ENCODE peak calls at places on chromosomes 3 and 15, in eight cellular contexts. One of them, this sample, is unnamed.

GRCh38 chr3:186241910-186242821 is 119.9 kb downstream of the DGKG start:
- DNase-seq in astrocyte of the spinal cord: peak
- DNase-seq in substantia nigra: peak
- DNase-seq in lung: peak
- DNase-seq in HFF-Myc: no peak
- DNase-seq in EH: peak
- DNase-seq in C1 segment of cervical spinal cord: peak
- DNase-seq in AG04449: no peak
- DNase-seq in this sample: peak

GRCh38 chr3:137150825-137151224 is 193.0 kb downstream of the IL20RB start:
- DNase-seq in astrocyte of the spinal cord: no peak
- DNase-seq in substantia nigra: no peak
- DNase-seq in lung: no peak
- DNase-seq in HFF-Myc: no peak
- DNase-seq in EH: no peak
- DNase-seq in C1 segment of cervical spinal cord: no peak
- DNase-seq in AG04449: no peak
- DNase-seq in this sample: no peak

GRCh38 chr3:63847718-63848450 is 15.7 kb downstream of the THOC7 start:
- DNase-seq in astrocyte of the spinal cord: no peak
- DNase-seq in substantia nigra: no peak
- DNase-seq in lung: no peak
- DNase-seq in HFF-Myc: no peak
- DNase-seq in EH: no peak
- DNase-seq in C1 segment of cervical spinal cord: no peak
- DNase-seq in AG04449: no peak
- DNase-seq in this sample: no peak

GRCh38 chr3:108090066-108090700 is 648 bp downstream of the CD47 start:
- DNase-seq in astrocyte of the spinal cord: peak
- DNase-seq in substantia nigra: peak
- DNase-seq in lung: peak
- DNase-seq in HFF-Myc: no peak
- DNase-seq in EH: peak
- DNase-seq in C1 segment of cervical spinal cord: peak
- DNase-seq in AG04449: no peak
- DNase-seq in this sample: peak

GRCh38 chr15:48582472-48583235 is 62.9 kb downstream of the FBN1 start:
- DNase-seq in astrocyte of the spinal cord: peak
- DNase-seq in substantia nigra: no peak
- DNase-seq in lung: no peak
- DNase-seq in HFF-Myc: no peak
- DNase-seq in EH: peak
- DNase-seq in C1 segment of cervical spinal cord: no peak
- DNase-seq in AG04449: peak
- DNase-seq in this sample: peak

GRCh38 chr3:197960694-197961581 is 921 bp downstream of the LMLN start:
- DNase-seq in astrocyte of the spinal cord: no peak
- DNase-seq in substantia nigra: no peak
- DNase-seq in lung: no peak
- DNase-seq in HFF-Myc: peak
- DNase-seq in EH: peak
- DNase-seq in C1 segment of cervical spinal cord: no peak
- DNase-seq in AG04449: no peak
- DNase-seq in this sample: peak

GRCh38 chr3:126971891-126972351 is 11.0 kb upstream of the PLXNA1 start:
- DNase-seq in astrocyte of the spinal cord: peak
- DNase-seq in substantia nigra: peak
- DNase-seq in lung: peak
- DNase-seq in HFF-Myc: no peak
- DNase-seq in EH: peak
- DNase-seq in C1 segment of cervical spinal cord: no peak
- DNase-seq in AG04449: no peak
- DNase-seq in this sample: peak

GRCh38 chr3:102512734-102513518 is 78.1 kb downstream of the ZPLD1 start:
- DNase-seq in astrocyte of the spinal cord: peak
- DNase-seq in substantia nigra: no peak
- DNase-seq in lung: no peak
- DNase-seq in HFF-Myc: no peak
- DNase-seq in EH: peak
- DNase-seq in C1 segment of cervical spinal cord: no peak
- DNase-seq in AG04449: no peak
- DNase-seq in this sample: peak

GRCh38 chr3:142863010-142863787 is 25.7 kb downstream of the PCOLCE2 start:
- DNase-seq in astrocyte of the spinal cord: peak
- DNase-seq in substantia nigra: no peak
- DNase-seq in lung: no peak
- DNase-seq in HFF-Myc: no peak
- DNase-seq in EH: peak
- DNase-seq in C1 segment of cervical spinal cord: no peak
- DNase-seq in AG04449: no peak
- DNase-seq in this sample: peak

GRCh38 chr3:17747184-17747889 is 4.9 kb upstream of the TBC1D5 start:
- DNase-seq in astrocyte of the spinal cord: no peak
- DNase-seq in substantia nigra: no peak
- DNase-seq in lung: no peak
- DNase-seq in HFF-Myc: no peak
- DNase-seq in EH: no peak
- DNase-seq in C1 segment of cervical spinal cord: no peak
- DNase-seq in AG04449: no peak
- DNase-seq in this sample: no peak

GRCh38 chr3:107988464-107989156 is 102.2 kb downstream of the CD47 start:
- DNase-seq in astrocyte of the spinal cord: peak
- DNase-seq in substantia nigra: no peak
- DNase-seq in lung: peak
- DNase-seq in HFF-Myc: peak
- DNase-seq in EH: peak
- DNase-seq in C1 segment of cervical spinal cord: no peak
- DNase-seq in AG04449: no peak
- DNase-seq in this sample: peak

GRCh38 chr3:8713901-8714759 is 19.5 kb upstream of the CAV3 start:
- DNase-seq in astrocyte of the spinal cord: no peak
- DNase-seq in substantia nigra: no peak
- DNase-seq in lung: no peak
- DNase-seq in HFF-Myc: no peak
- DNase-seq in EH: peak
- DNase-seq in C1 segment of cervical spinal cord: no peak
- DNase-seq in AG04449: no peak
- DNase-seq in this sample: peak

GRCh38 chr15:99438691-99439523 is 126.9 kb upstream of the MEF2A start:
- DNase-seq in astrocyte of the spinal cord: peak
- DNase-seq in substantia nigra: no peak
- DNase-seq in lung: no peak
- DNase-seq in HFF-Myc: no peak
- DNase-seq in EH: no peak
- DNase-seq in C1 segment of cervical spinal cord: no peak
- DNase-seq in AG04449: no peak
- DNase-seq in this sample: peak

GRCh38 chr15:56813995-56814394 is 80.7 kb upstream of the ZNF280D start:
- DNase-seq in astrocyte of the spinal cord: no peak
- DNase-seq in substantia nigra: no peak
- DNase-seq in lung: no peak
- DNase-seq in HFF-Myc: no peak
- DNase-seq in EH: peak
- DNase-seq in C1 segment of cervical spinal cord: no peak
- DNase-seq in AG04449: no peak
- DNase-seq in this sample: no peak

GRCh38 chr3:149494759-149495580 is 20.5 kb downstream of the TM4SF4 start:
- DNase-seq in astrocyte of the spinal cord: peak
- DNase-seq in substantia nigra: no peak
- DNase-seq in lung: no peak
- DNase-seq in HFF-Myc: no peak
- DNase-seq in EH: peak
- DNase-seq in C1 segment of cervical spinal cord: no peak
- DNase-seq in AG04449: peak
- DNase-seq in this sample: peak

GRCh38 chr3:46361408-46362283 is 7.7 kb downstream of the CCR2 start:
- DNase-seq in astrocyte of the spinal cord: no peak
- DNase-seq in substantia nigra: no peak
- DNase-seq in lung: no peak
- DNase-seq in HFF-Myc: no peak
- DNase-seq in EH: peak
- DNase-seq in C1 segment of cervical spinal cord: no peak
- DNase-seq in AG04449: no peak
- DNase-seq in this sample: no peak

GRCh38 chr3:128416578-128417150 is 50.0 kb downstream of the DNAJB8 start:
- DNase-seq in astrocyte of the spinal cord: peak
- DNase-seq in substantia nigra: no peak
- DNase-seq in lung: no peak
- DNase-seq in HFF-Myc: no peak
- DNase-seq in EH: peak
- DNase-seq in C1 segment of cervical spinal cord: no peak
- DNase-seq in AG04449: peak
- DNase-seq in this sample: peak

GRCh38 chr3:43161684-43162512 is 56.0 kb upstream of the POMGNT2 start:
- DNase-seq in astrocyte of the spinal cord: peak
- DNase-seq in substantia nigra: no peak
- DNase-seq in lung: no peak
- DNase-seq in HFF-Myc: no peak
- DNase-seq in EH: peak
- DNase-seq in C1 segment of cervical spinal cord: peak
- DNase-seq in AG04449: peak
- DNase-seq in this sample: peak

GRCh38 chr3:177982034-177982433 is 554.2 kb upstream of the KCNMB2 start:
- DNase-seq in astrocyte of the spinal cord: peak
- DNase-seq in substantia nigra: no peak
- DNase-seq in lung: no peak
- DNase-seq in HFF-Myc: no peak
- DNase-seq in EH: peak
- DNase-seq in C1 segment of cervical spinal cord: no peak
- DNase-seq in AG04449: no peak
- DNase-seq in this sample: peak

GRCh38 chr3:12963184-12963868 is 109.9 kb downstream of the IQSEC1 start:
- DNase-seq in astrocyte of the spinal cord: no peak
- DNase-seq in substantia nigra: no peak
- DNase-seq in lung: no peak
- DNase-seq in HFF-Myc: no peak
- DNase-seq in EH: no peak
- DNase-seq in C1 segment of cervical spinal cord: no peak
- DNase-seq in AG04449: no peak
- DNase-seq in this sample: no peak

GRCh38 chr3:95037927-95038326 is 975.1 kb downstream of the NSUN3 start:
- DNase-seq in astrocyte of the spinal cord: no peak
- DNase-seq in substantia nigra: no peak
- DNase-seq in lung: no peak
- DNase-seq in HFF-Myc: no peak
- DNase-seq in EH: no peak
- DNase-seq in C1 segment of cervical spinal cord: no peak
- DNase-seq in AG04449: no peak
- DNase-seq in this sample: no peak

GRCh38 chr3:138230525-138230924 is 43.4 kb downstream of the ARMC8 start:
- DNase-seq in astrocyte of the spinal cord: peak
- DNase-seq in substantia nigra: no peak
- DNase-seq in lung: no peak
- DNase-seq in HFF-Myc: no peak
- DNase-seq in EH: peak
- DNase-seq in C1 segment of cervical spinal cord: no peak
- DNase-seq in AG04449: peak
- DNase-seq in this sample: peak

GRCh38 chr3:47652142-47652541 is 73.5 kb upstream of the CSPG5 start:
- DNase-seq in astrocyte of the spinal cord: no peak
- DNase-seq in substantia nigra: no peak
- DNase-seq in lung: no peak
- DNase-seq in HFF-Myc: no peak
- DNase-seq in EH: no peak
- DNase-seq in C1 segment of cervical spinal cord: no peak
- DNase-seq in AG04449: no peak
- DNase-seq in this sample: no peak

GRCh38 chr3:53473422-53473821 is 21.0 kb upstream of the CACNA1D start:
- DNase-seq in astrocyte of the spinal cord: no peak
- DNase-seq in substantia nigra: no peak
- DNase-seq in lung: no peak
- DNase-seq in HFF-Myc: no peak
- DNase-seq in EH: no peak
- DNase-seq in C1 segment of cervical spinal cord: no peak
- DNase-seq in AG04449: no peak
- DNase-seq in this sample: no peak

GRCh38 chr3:120652281-120652680 is 29.8 kb downstream of the HGD start:
- DNase-seq in astrocyte of the spinal cord: no peak
- DNase-seq in substantia nigra: no peak
- DNase-seq in lung: no peak
- DNase-seq in HFF-Myc: no peak
- DNase-seq in EH: no peak
- DNase-seq in C1 segment of cervical spinal cord: peak
- DNase-seq in AG04449: no peak
- DNase-seq in this sample: no peak

GRCh38 chr3:9201278-9201677 is 48.2 kb downstream of the SRGAP3 start:
- DNase-seq in astrocyte of the spinal cord: no peak
- DNase-seq in substantia nigra: peak
- DNase-seq in lung: no peak
- DNase-seq in HFF-Myc: peak
- DNase-seq in EH: peak
- DNase-seq in C1 segment of cervical spinal cord: no peak
- DNase-seq in AG04449: no peak
- DNase-seq in this sample: no peak

GRCh38 chr15:90837052-90837621 is 31.3 kb upstream of the FURIN start:
- DNase-seq in astrocyte of the spinal cord: no peak
- DNase-seq in substantia nigra: no peak
- DNase-seq in lung: no peak
- DNase-seq in HFF-Myc: no peak
- DNase-seq in EH: no peak
- DNase-seq in C1 segment of cervical spinal cord: no peak
- DNase-seq in AG04449: no peak
- DNase-seq in this sample: no peak

GRCh38 chr15:83943849-83944404 is 290.0 kb downstream of the ADAMTSL3 start:
- DNase-seq in astrocyte of the spinal cord: no peak
- DNase-seq in substantia nigra: no peak
- DNase-seq in lung: no peak
- DNase-seq in HFF-Myc: no peak
- DNase-seq in EH: no peak
- DNase-seq in C1 segment of cervical spinal cord: no peak
- DNase-seq in AG04449: no peak
- DNase-seq in this sample: peak

GRCh38 chr3:42659451-42660130 is 6.1 kb downstream of the ZBTB47 start:
- DNase-seq in astrocyte of the spinal cord: no peak
- DNase-seq in substantia nigra: no peak
- DNase-seq in lung: no peak
- DNase-seq in HFF-Myc: no peak
- DNase-seq in EH: no peak
- DNase-seq in C1 segment of cervical spinal cord: no peak
- DNase-seq in AG04449: no peak
- DNase-seq in this sample: no peak

GRCh38 chr3:116038968-116039950 is 406.0 kb downstream of the LSAMP start:
- DNase-seq in astrocyte of the spinal cord: no peak
- DNase-seq in substantia nigra: no peak
- DNase-seq in lung: no peak
- DNase-seq in HFF-Myc: no peak
- DNase-seq in EH: no peak
- DNase-seq in C1 segment of cervical spinal cord: peak
- DNase-seq in AG04449: no peak
- DNase-seq in this sample: peak

GRCh38 chr3:167750273-167750971 is 14.9 kb downstream of the SERPINI1 start:
- DNase-seq in astrocyte of the spinal cord: no peak
- DNase-seq in substantia nigra: no peak
- DNase-seq in lung: no peak
- DNase-seq in HFF-Myc: no peak
- DNase-seq in EH: no peak
- DNase-seq in C1 segment of cervical spinal cord: no peak
- DNase-seq in AG04449: no peak
- DNase-seq in this sample: peak

GRCh38 chr3:39548282-39548681 is 80.8 kb downstream of the MOBP start:
- DNase-seq in astrocyte of the spinal cord: no peak
- DNase-seq in substantia nigra: no peak
- DNase-seq in lung: no peak
- DNase-seq in HFF-Myc: no peak
- DNase-seq in EH: no peak
- DNase-seq in C1 segment of cervical spinal cord: no peak
- DNase-seq in AG04449: no peak
- DNase-seq in this sample: peak

GRCh38 chr3:74463515-74463914 is 150.9 kb downstream of the CNTN3 start:
- DNase-seq in astrocyte of the spinal cord: no peak
- DNase-seq in substantia nigra: no peak
- DNase-seq in lung: no peak
- DNase-seq in HFF-Myc: no peak
- DNase-seq in EH: no peak
- DNase-seq in C1 segment of cervical spinal cord: no peak
- DNase-seq in AG04449: no peak
- DNase-seq in this sample: no peak

GRCh38 chr3:182644800-182645433 is 148.4 kb upstream of the ATP11B start:
- DNase-seq in astrocyte of the spinal cord: no peak
- DNase-seq in substantia nigra: no peak
- DNase-seq in lung: no peak
- DNase-seq in HFF-Myc: no peak
- DNase-seq in EH: no peak
- DNase-seq in C1 segment of cervical spinal cord: no peak
- DNase-seq in AG04449: no peak
- DNase-seq in this sample: no peak